ENCODE peak calls at places on chromosomes 11 and 22, in nine cellular contexts. V, C, F, O, R, X, L, Q and U are unnamed samples.

GRCh38 chr22:43451651-43452050 is 39.8 kb downstream of the MPPED1 start:
- DNase-seq in R (no peak), Q (no peak), V (no peak), O (no peak), C (no peak), X (no peak), F (no peak), L (no peak), U (no peak)

GRCh38 chr11:92501346-92501745 is 276.7 kb downstream of the FAT3 start:
- DNase-seq in X (no peak), C (no peak), L (no peak), F (no peak), R (no peak), O (no peak), Q (no peak), V (no peak), U (no peak)

GRCh38 chr11:62446091-62446490 is 27.3 kb downstream of the SCGB1A1 start:
- DNase-seq in R (no peak), L (no peak), Q (no peak), X (no peak), F (no peak), V (no peak), C (no peak), O (no peak), U (no peak)

GRCh38 chr11:108199446-108200321 is 22.8 kb downstream of the NPAT start:
- DNase-seq in O (no peak), C (peak), R (no peak), V (no peak), X (no peak), L (no peak), Q (no peak), F (peak), U (no peak)

GRCh38 chr11:4916581-4916980 is 2.6 kb downstream of the OR51G2 start:
- DNase-seq in O (no peak), R (no peak), C (no peak), V (no peak), L (no peak), Q (no peak), F (no peak), X (no peak), U (no peak)

GRCh38 chr11:113048820-113049555 is 87.8 kb downstream of the NCAM1 start:
- DNase-seq in O (no peak), C (no peak), R (no peak), Q (no peak), L (no peak), X (no peak), F (no peak), V (no peak), U (peak)

GRCh38 chr11:14554959-14555358 is 34.8 kb upstream of the PSMA1 start:
- DNase-seq in V (no peak), L (no peak), Q (no peak), R (no peak), O (peak), F (peak), C (no peak), X (peak), U (no peak)

GRCh38 chr22:38631724-38632123 is 24.5 kb downstream of the FAM227A start:
- DNase-seq in V (no peak), L (no peak), C (no peak), O (peak), F (peak), X (no peak), Q (no peak), R (no peak), U (no peak)

GRCh38 chr22:27881404-27881803 is 37.7 kb downstream of the PITPNB start:
- DNase-seq in V (no peak), Q (peak), C (no peak), F (no peak), O (no peak), R (no peak), X (no peak), L (no peak), U (no peak)

GRCh38 chr11:94737171-94737611 is 31.0 kb upstream of the AMOTL1 start:
- DNase-seq in Q (no peak), F (no peak), L (no peak), X (no peak), C (no peak), V (no peak), O (no peak), R (peak), U (peak)

GRCh38 chr11:11313426-11313825 is 39.6 kb downstream of the CSNK2A3 start:
- DNase-seq in O (no peak), F (no peak), L (no peak), Q (no peak), C (no peak), V (no peak), R (no peak), X (no peak), U (peak)

GRCh38 chr22:48923165-48923875 is 904.4 kb downstream of the BRD1 start:
- DNase-seq in X (no peak), Q (no peak), O (no peak), C (no peak), L (peak), V (no peak), R (no peak), F (no peak), U (no peak)

GRCh38 chr22:30887861-30888260 is 80.7 kb downstream of the MORC2 start:
- DNase-seq in F (no peak), Q (no peak), V (no peak), R (no peak), O (no peak), C (no peak), L (no peak), X (no peak), U (no peak)

GRCh38 chr22:38657248-38657909 is 941 bp downstream of the CBY1 start:
- DNase-seq in F (peak), Q (no peak), L (no peak), X (peak), R (no peak), C (no peak), V (peak), O (peak), U (no peak)

GRCh38 chr11:122137081-122137793 is 21.2 kb upstream of the BLID start:
- DNase-seq in O (no peak), Q (no peak), X (no peak), L (no peak), F (no peak), R (peak), V (no peak), C (no peak), U (peak)

GRCh38 chr11:69370984-69371709 is 77.2 kb downstream of the MYEOV start:
- DNase-seq in Q (no peak), R (no peak), L (no peak), X (no peak), V (peak), O (no peak), F (no peak), C (no peak), U (no peak)

GRCh38 chr22:29664731-29665130 is 55.1 kb upstream of the CABP7 start:
- DNase-seq in F (no peak), C (no peak), Q (no peak), X (no peak), O (no peak), R (no peak), L (no peak), V (no peak), U (no peak)

GRCh38 chr22:34334893-34335292 is 414.6 kb upstream of the LARGE1 start:
- DNase-seq in Q (no peak), V (no peak), L (no peak), C (no peak), O (no peak), F (no peak), X (no peak), R (no peak), U (no peak)

GRCh38 chr22:27669798-27670599 is 131.6 kb downstream of the MN1 start:
- DNase-seq in Q (no peak), R (no peak), F (no peak), X (no peak), C (no peak), V (no peak), O (no peak), L (no peak), U (no peak)

GRCh38 chr11:125514336-125515101 is 18.5 kb upstream of the FEZ1 start:
- DNase-seq in Q (no peak), R (no peak), X (peak), C (peak), O (peak), V (no peak), L (no peak), F (peak), U (no peak)

GRCh38 chr11:34988294-34989255 is 72.2 kb downstream of the PDHX start:
- DNase-seq in O (no peak), R (no peak), L (no peak), C (no peak), F (no peak), Q (no peak), V (no peak), X (no peak), U (no peak)

GRCh38 chr11:95084509-95084908 is 5.1 kb upstream of the ENDOD1 start:
- DNase-seq in Q (no peak), V (no peak), L (no peak), F (no peak), O (no peak), R (no peak), C (no peak), X (no peak), U (no peak)

GRCh38 chr22:25448435-25449051 is 115.9 kb upstream of the GRK3 start:
- DNase-seq in L (no peak), Q (no peak), R (no peak), O (peak), V (no peak), F (no peak), X (no peak), C (no peak), U (peak)

GRCh38 chr11:12201016-12201985 is 90.9 kb downstream of the MICAL2 start:
- DNase-seq in L (no peak), R (peak), X (no peak), C (no peak), F (no peak), V (peak), O (no peak), Q (no peak), U (peak)

GRCh38 chr11:129589190-129589589 is 213.5 kb downstream of the BARX2 start:
- DNase-seq in O (no peak), X (no peak), F (no peak), C (no peak), L (no peak), R (no peak), V (no peak), Q (no peak), U (no peak)

GRCh38 chr22:18130699-18131429 is 19.1 kb upstream of the USP18 start:
- DNase-seq in X (no peak), F (no peak), V (no peak), R (no peak), O (no peak), C (no peak), L (no peak), Q (no peak), U (no peak)

GRCh38 chr11:23865341-23865975 is 631.4 kb upstream of the LUZP2 start:
- DNase-seq in R (no peak), C (no peak), F (no peak), X (no peak), O (no peak), Q (no peak), V (no peak), L (no peak), U (no peak)

GRCh38 chr11:128346808-128347207 is 240.6 kb downstream of the ETS1 start:
- DNase-seq in X (no peak), O (no peak), V (no peak), L (no peak), R (no peak), Q (no peak), F (no peak), C (no peak), U (no peak)

GRCh38 chr22:23110190-23110921 is 31.4 kb downstream of the RSPH14 start:
- DNase-seq in O (no peak), R (no peak), V (no peak), C (no peak), Q (no peak), X (no peak), L (peak), F (no peak), U (no peak)

GRCh38 chr11:34501962-34502361 is 11.6 kb downstream of the ELF5 start:
- DNase-seq in Q (no peak), X (no peak), O (no peak), F (no peak), V (no peak), L (no peak), R (no peak), C (no peak), U (no peak)

GRCh38 chr22:46070722-46071450 is 79.4 kb upstream of the PPARA start:
- DNase-seq in C (no peak), R (peak), X (no peak), L (no peak), Q (no peak), V (no peak), O (peak), F (no peak), U (no peak)

GRCh38 chr11:108122166-108122628 is 830 bp downstream of the ACAT1 start:
- DNase-seq in F (peak), C (no peak), R (no peak), Q (no peak), X (no peak), V (no peak), O (no peak), L (no peak), U (peak)

GRCh38 chr22:20464096-20464614 is 26.5 kb upstream of the SCARF2 start:
- DNase-seq in R (no peak), L (peak), C (peak), Q (no peak), V (no peak), X (peak), F (no peak), O (peak), U (no peak)

GRCh38 chr11:126214446-126215240 is 3.1 kb downstream of the FAM118B start:
- DNase-seq in V (no peak), L (no peak), C (no peak), F (peak), R (no peak), O (no peak), Q (no peak), X (no peak), U (no peak)